ENCODE peak calls at places on chromosome 21, in five cellular contexts. One of them, this sample, is unnamed.

GRCh38 chr21:34885125-34885524 is 164.0 kb downstream of the RUNX1 start:
- DNase-seq in fibroblast of mammary gland: no peak
- DNase-seq in left lung: no peak
- DNase-seq in A549: no peak
- DNase-seq in sigmoid colon: no peak
- DNase-seq in this sample: no peak

GRCh38 chr21:45306832-45307571 is 19.3 kb upstream of the POFUT2 start:
- DNase-seq in left lung: peak
- DNase-seq in sigmoid colon: peak
- DNase-seq in fibroblast of mammary gland: peak
- DNase-seq in A549: no peak
- DNase-seq in this sample: peak

GRCh38 chr21:46667191-46667734 is 31.8 kb downstream of the PRMT2 start:
- DNase-seq in A549: no peak
- DNase-seq in sigmoid colon: no peak
- DNase-seq in left lung: no peak
- DNase-seq in fibroblast of mammary gland: peak
- DNase-seq in this sample: peak

GRCh38 chr21:20729376-20729775 is 268.8 kb upstream of the NCAM2 start:
- DNase-seq in sigmoid colon: no peak
- DNase-seq in fibroblast of mammary gland: peak
- DNase-seq in left lung: no peak
- DNase-seq in A549: no peak
- DNase-seq in this sample: peak

GRCh38 chr21:27519357-27519756 is 552.5 kb upstream of the ADAMTS5 start:
- DNase-seq in sigmoid colon: no peak
- DNase-seq in left lung: no peak
- DNase-seq in fibroblast of mammary gland: peak
- DNase-seq in A549: no peak
- DNase-seq in this sample: peak

GRCh38 chr21:16912075-16912474 is 600.8 kb upstream of the CXADR start:
- DNase-seq in fibroblast of mammary gland: peak
- DNase-seq in left lung: no peak
- DNase-seq in sigmoid colon: no peak
- DNase-seq in A549: no peak
- DNase-seq in this sample: peak

GRCh38 chr21:28126521-28127317 is 866.0 kb downstream of the LTN1 start:
- DNase-seq in sigmoid colon: no peak
- DNase-seq in fibroblast of mammary gland: no peak
- DNase-seq in A549: no peak
- DNase-seq in left lung: no peak
- DNase-seq in this sample: peak

GRCh38 chr21:44958471-44959191 is 18.8 kb downstream of the SLX9 start:
- DNase-seq in A549: no peak
- DNase-seq in fibroblast of mammary gland: peak
- DNase-seq in sigmoid colon: peak
- DNase-seq in left lung: peak
- DNase-seq in this sample: peak

GRCh38 chr21:38092033-38092432 is 164.8 kb upstream of the KCNJ15 start:
- DNase-seq in sigmoid colon: no peak
- DNase-seq in fibroblast of mammary gland: no peak
- DNase-seq in left lung: no peak
- DNase-seq in A549: no peak
- DNase-seq in this sample: no peak

GRCh38 chr21:46229133-46229922 is 754 bp upstream of the LSS start:
- DNase-seq in fibroblast of mammary gland: no peak
- DNase-seq in A549: peak
- DNase-seq in sigmoid colon: peak
- DNase-seq in left lung: no peak
- DNase-seq in this sample: no peak

GRCh38 chr21:45386336-45386727 is 18.6 kb upstream of the COL18A1 start:
- DNase-seq in sigmoid colon: peak
- DNase-seq in left lung: peak
- DNase-seq in A549: no peak
- DNase-seq in fibroblast of mammary gland: no peak
- DNase-seq in this sample: no peak

GRCh38 chr21:44377201-44377921 is 23.9 kb downstream of the TRPM2 start:
- DNase-seq in A549: no peak
- DNase-seq in fibroblast of mammary gland: no peak
- DNase-seq in sigmoid colon: no peak
- DNase-seq in left lung: no peak
- DNase-seq in this sample: no peak

GRCh38 chr21:30146558-30147282 is 19.9 kb downstream of the CLDN17 start:
- DNase-seq in sigmoid colon: no peak
- DNase-seq in fibroblast of mammary gland: no peak
- DNase-seq in left lung: no peak
- DNase-seq in A549: no peak
- DNase-seq in this sample: no peak

GRCh38 chr21:42527489-42528158 is 14.0 kb downstream of the SLC37A1 start:
- DNase-seq in A549: no peak
- DNase-seq in fibroblast of mammary gland: no peak
- DNase-seq in sigmoid colon: no peak
- DNase-seq in left lung: peak
- DNase-seq in this sample: no peak

GRCh38 chr21:22363504-22363903 is 1365.3 kb downstream of the NCAM2 start:
- DNase-seq in A549: no peak
- DNase-seq in sigmoid colon: no peak
- DNase-seq in left lung: no peak
- DNase-seq in fibroblast of mammary gland: no peak
- DNase-seq in this sample: no peak

GRCh38 chr21:45363921-45364463 is 41.0 kb upstream of the COL18A1 start:
- DNase-seq in A549: peak
- DNase-seq in left lung: peak
- DNase-seq in sigmoid colon: peak
- DNase-seq in fibroblast of mammary gland: peak
- DNase-seq in this sample: peak

GRCh38 chr21:42661688-42662429 is 8.4 kb downstream of the PDE9A start:
- DNase-seq in sigmoid colon: no peak
- DNase-seq in A549: no peak
- DNase-seq in fibroblast of mammary gland: no peak
- DNase-seq in left lung: no peak
- DNase-seq in this sample: no peak

GRCh38 chr21:46057710-46058241 is 40.1 kb upstream of the COL6A2 start:
- DNase-seq in A549: no peak
- DNase-seq in fibroblast of mammary gland: no peak
- DNase-seq in left lung: no peak
- DNase-seq in sigmoid colon: peak
- DNase-seq in this sample: no peak

GRCh38 chr21:17416139-17416538 is 96.7 kb upstream of the CXADR start:
- DNase-seq in fibroblast of mammary gland: peak
- DNase-seq in sigmoid colon: no peak
- DNase-seq in left lung: no peak
- DNase-seq in A549: no peak
- DNase-seq in this sample: peak

GRCh38 chr21:42980312-42980958 is 6.1 kb downstream of the PKNOX1 start:
- DNase-seq in left lung: no peak
- DNase-seq in A549: no peak
- DNase-seq in fibroblast of mammary gland: no peak
- DNase-seq in sigmoid colon: no peak
- DNase-seq in this sample: no peak

GRCh38 chr21:27023186-27023585 is 56.3 kb upstream of the ADAMTS5 start:
- DNase-seq in sigmoid colon: no peak
- DNase-seq in left lung: no peak
- DNase-seq in A549: no peak
- DNase-seq in fibroblast of mammary gland: no peak
- DNase-seq in this sample: peak

GRCh38 chr21:32886339-32886738 is 114.8 kb upstream of the PAXBP1 start:
- DNase-seq in left lung: no peak
- DNase-seq in A549: no peak
- DNase-seq in sigmoid colon: no peak
- DNase-seq in fibroblast of mammary gland: peak
- DNase-seq in this sample: no peak

GRCh38 chr21:16841917-16842316 is 670.9 kb upstream of the CXADR start:
- DNase-seq in fibroblast of mammary gland: no peak
- DNase-seq in A549: no peak
- DNase-seq in left lung: no peak
- DNase-seq in sigmoid colon: no peak
- DNase-seq in this sample: no peak

GRCh38 chr21:43684424-43684823 is 25.1 kb downstream of the RRP1B start:
- DNase-seq in left lung: no peak
- DNase-seq in sigmoid colon: no peak
- DNase-seq in A549: no peak
- DNase-seq in fibroblast of mammary gland: no peak
- DNase-seq in this sample: peak

GRCh38 chr21:43775795-43776430 is at the start of gene CSTB:
- DNase-seq in A549: peak
- DNase-seq in fibroblast of mammary gland: no peak
- DNase-seq in sigmoid colon: peak
- DNase-seq in left lung: peak
- DNase-seq in this sample: peak

GRCh38 chr21:44751799-44752636 is 40.6 kb upstream of the TSPEAR start:
- DNase-seq in A549: no peak
- DNase-seq in sigmoid colon: no peak
- DNase-seq in left lung: no peak
- DNase-seq in fibroblast of mammary gland: no peak
- DNase-seq in this sample: no peak

GRCh38 chr21:35257413-35257812 is 208.3 kb upstream of the RUNX1 start:
- DNase-seq in left lung: peak
- DNase-seq in sigmoid colon: peak
- DNase-seq in A549: peak
- DNase-seq in fibroblast of mammary gland: peak
- DNase-seq in this sample: peak

GRCh38 chr21:32329331-32329730 is 30.7 kb downstream of the MRAP start:
- DNase-seq in sigmoid colon: peak
- DNase-seq in fibroblast of mammary gland: peak
- DNase-seq in A549: no peak
- DNase-seq in left lung: peak
- DNase-seq in this sample: peak

GRCh38 chr21:45330075-45330781 is 42.5 kb upstream of the POFUT2 start:
- DNase-seq in sigmoid colon: peak
- DNase-seq in A549: peak
- DNase-seq in fibroblast of mammary gland: peak
- DNase-seq in left lung: peak
- DNase-seq in this sample: peak

GRCh38 chr21:45531393-45532215 is 10.6 kb downstream of the SLC19A1 start:
- DNase-seq in left lung: peak
- DNase-seq in A549: no peak
- DNase-seq in sigmoid colon: peak
- DNase-seq in fibroblast of mammary gland: no peak
- DNase-seq in this sample: no peak

GRCh38 chr21:44919913-44920693 is 596 bp downstream of the ITGB2 start:
- DNase-seq in sigmoid colon: no peak
- DNase-seq in fibroblast of mammary gland: no peak
- DNase-seq in left lung: no peak
- DNase-seq in A549: no peak
- DNase-seq in this sample: no peak

GRCh38 chr21:29718081-29718815 is 221.5 kb downstream of the GRIK1 start:
- DNase-seq in fibroblast of mammary gland: peak
- DNase-seq in sigmoid colon: no peak
- DNase-seq in left lung: no peak
- DNase-seq in A549: no peak
- DNase-seq in this sample: peak

GRCh38 chr21:39232926-39233325 is 49.7 kb upstream of the PSMG1 start:
- DNase-seq in left lung: no peak
- DNase-seq in sigmoid colon: no peak
- DNase-seq in fibroblast of mammary gland: peak
- DNase-seq in A549: no peak
- DNase-seq in this sample: peak

GRCh38 chr21:45876381-45877159 is 105.0 kb upstream of the COL6A1 start:
- DNase-seq in left lung: peak
- DNase-seq in sigmoid colon: peak
- DNase-seq in A549: no peak
- DNase-seq in fibroblast of mammary gland: no peak
- DNase-seq in this sample: no peak

DNA sequence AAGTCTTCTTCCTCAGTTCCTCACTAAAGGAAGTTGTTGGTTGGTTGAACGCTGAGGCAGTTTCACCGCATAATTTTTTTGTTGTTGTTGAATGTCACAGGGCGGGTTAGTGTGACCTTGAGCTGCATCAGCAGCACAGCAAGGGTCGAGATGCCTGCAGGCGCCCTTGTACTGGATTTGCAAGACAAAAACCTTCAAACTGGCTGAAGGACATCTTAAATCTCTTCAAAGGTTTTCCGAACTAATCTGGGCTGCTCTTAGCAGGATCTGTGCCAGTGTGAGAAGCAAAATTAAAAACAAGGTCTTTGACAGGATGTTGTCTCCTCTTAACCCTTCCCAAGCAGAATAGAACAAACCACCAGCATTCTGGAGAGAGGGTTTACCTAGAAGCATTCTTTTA is 59.4 kb downstream of the NRIP1 start:
- DNase-seq in sigmoid colon: no peak
- DNase-seq in left lung: no peak
- DNase-seq in fibroblast of mammary gland: no peak
- DNase-seq in A549: no peak
- DNase-seq in this sample: no peak
- H3K4me3 ChIP-seq in sigmoid colon: no peak
- H3K4me3 ChIP-seq in left lung: no peak
- H3K4me3 ChIP-seq in fibroblast of mammary gland: peak
- H3K4me3 ChIP-seq in A549: no peak
- H3K4me3 ChIP-seq in this sample: peak

GRCh38 chr21:14526199-14526598 is 19.9 kb downstream of the SAMSN1 start:
- DNase-seq in A549: no peak
- DNase-seq in left lung: no peak
- DNase-seq in fibroblast of mammary gland: peak
- DNase-seq in sigmoid colon: no peak
- DNase-seq in this sample: no peak
- H3K4me3 ChIP-seq in A549: no peak
- H3K4me3 ChIP-seq in left lung: no peak
- H3K4me3 ChIP-seq in fibroblast of mammary gland: no peak
- H3K4me3 ChIP-seq in sigmoid colon: no peak
- H3K4me3 ChIP-seq in this sample: no peak

DNA sequence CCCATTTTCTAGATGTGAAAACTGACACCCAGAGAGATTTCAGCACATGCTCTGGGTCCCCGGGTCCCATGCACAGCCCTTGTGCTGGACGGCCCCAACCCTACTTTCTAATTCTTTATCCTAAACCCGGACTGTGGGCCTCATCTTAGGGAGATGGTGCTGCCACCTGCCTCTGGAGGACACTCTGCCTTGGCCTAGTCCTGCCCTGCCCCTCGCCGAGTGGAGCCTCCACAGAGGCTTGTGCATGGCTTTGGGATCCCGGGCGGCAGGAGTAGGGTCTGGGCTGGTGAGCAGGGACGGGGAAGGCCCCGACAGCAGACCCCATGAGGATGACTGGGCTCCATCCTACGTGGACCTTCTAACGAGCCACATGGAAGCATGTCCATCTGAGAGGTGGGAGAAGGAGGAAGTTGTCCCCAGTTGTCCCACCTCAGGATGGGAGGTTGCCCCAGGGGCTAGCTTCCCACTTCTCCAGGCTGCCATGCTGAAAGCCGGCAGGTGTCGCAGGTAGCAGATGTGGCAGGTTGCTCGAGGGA is 12.4 kb downstream of the MX2 start:
- DNase-seq in left lung: no peak
- DNase-seq in sigmoid colon: peak
- DNase-seq in A549: no peak
- DNase-seq in fibroblast of mammary gland: no peak
- DNase-seq in this sample: no peak
- H3K4me3 ChIP-seq in left lung: no peak
- H3K4me3 ChIP-seq in sigmoid colon: no peak
- H3K4me3 ChIP-seq in A549: no peak
- H3K4me3 ChIP-seq in fibroblast of mammary gland: no peak
- H3K4me3 ChIP-seq in this sample: no peak

DNA sequence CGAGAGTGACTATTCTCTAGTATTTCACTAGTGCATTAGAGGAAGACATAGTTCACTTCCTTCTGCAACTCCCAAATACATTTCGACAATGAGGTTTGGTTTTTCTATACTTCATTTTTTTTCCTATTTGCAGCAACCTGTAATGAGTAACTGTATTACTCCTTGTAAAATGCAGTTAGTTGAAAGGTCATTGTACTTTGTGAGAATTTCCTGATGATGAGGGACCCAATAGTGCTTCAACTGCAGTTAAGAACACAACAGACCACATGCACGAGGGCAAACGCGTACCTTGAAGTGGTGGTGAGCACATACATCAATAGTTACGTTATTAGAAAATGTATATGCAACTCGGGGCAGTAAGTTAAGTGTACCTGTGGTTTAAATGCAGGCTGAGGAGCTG is 171.8 kb downstream of the GABPA start:
- DNase-seq in sigmoid colon: no peak
- DNase-seq in left lung: no peak
- DNase-seq in fibroblast of mammary gland: no peak
- DNase-seq in A549: no peak
- DNase-seq in this sample: no peak
- H3K4me3 ChIP-seq in sigmoid colon: no peak
- H3K4me3 ChIP-seq in left lung: no peak
- H3K4me3 ChIP-seq in fibroblast of mammary gland: no peak
- H3K4me3 ChIP-seq in A549: no peak
- H3K4me3 ChIP-seq in this sample: no peak

This sample was measured in cardiac fibroblast.